ENCODE peak calls at places on chromosomes 12 and 14, in nine cellular contexts. M is heart left ventricle; U is CD8-positive, alpha-beta T cell; G is right lobe of liver; F is NCI-H460; E is coronary artery; D is fibroblast of gingiva; P is foreskin fibroblast; Y is RWPE1. X is an unnamed sample.

GRCh38 chr12:56634242-56634836 is 4.2 kb upstream of the BAZ2A start:
- DNase-seq in M (no peak), U (no peak), G (peak), F (no peak), E (no peak), D (no peak), P (no peak), Y (peak), X (peak)

GRCh38 chr12:63787306-63787705 is 7.6 kb downstream of the RXYLT1 start:
- DNase-seq in M (no peak), U (no peak), G (no peak), F (no peak), E (no peak), D (peak), P (peak), Y (no peak), X (no peak)

GRCh38 chr12:106629797-106630669 is 47.2 kb downstream of the RFX4 start:
- DNase-seq in M (no peak), U (no peak), G (no peak), F (no peak), E (no peak), D (no peak), P (peak), Y (no peak), X (no peak)

GRCh38 chr14:86604546-86604945 is 1074.6 kb downstream of the FLRT2 start:
- DNase-seq in M (no peak), U (no peak), G (no peak), F (no peak), E (no peak), D (no peak), P (no peak), Y (no peak), X (no peak)

GRCh38 chr12:92365836-92366235 is 220.2 kb upstream of the BTG1 start:
- DNase-seq in M (no peak), U (no peak), G (no peak), F (no peak), E (no peak), D (no peak), P (no peak), Y (no peak), X (no peak)

GRCh38 chr14:105311838-105312237 is 2.7 kb upstream of the PACS2 start:
- DNase-seq in M (no peak), U (no peak), G (no peak), F (no peak), E (no peak), D (no peak), P (no peak), Y (no peak), X (no peak)

GRCh38 chr12:221736-222135 is 7.8 kb upstream of the SLC6A12 start:
- DNase-seq in M (no peak), U (no peak), G (no peak), F (no peak), E (no peak), D (no peak), P (no peak), Y (no peak), X (no peak)

GRCh38 chr12:130014485-130014807 is 110.6 kb upstream of the TMEM132D start:
- DNase-seq in M (no peak), U (no peak), G (no peak), F (no peak), E (no peak), D (no peak), P (no peak), Y (no peak), X (no peak)

GRCh38 chr14:59464651-59465569 is at the start of gene GPR135:
- DNase-seq in M (peak), U (peak), G (peak), F (no peak), E (peak), D (peak), P (peak), Y (peak), X (peak)

GRCh38 chr12:104974626-104975290 is 11.4 kb upstream of the NOPCHAP1 start:
- DNase-seq in M (no peak), U (no peak), G (no peak), F (no peak), E (no peak), D (no peak), P (no peak), Y (peak), X (no peak)

GRCh38 chr12:82351390-82351789 is 6.8 kb downstream of the CCDC59 start:
- DNase-seq in M (no peak), U (no peak), G (no peak), F (no peak), E (no peak), D (no peak), P (no peak), Y (no peak), X (no peak)

GRCh38 chr12:77686760-77687159 is 143.9 kb upstream of the NAV3 start:
- DNase-seq in M (no peak), U (no peak), G (no peak), F (no peak), E (no peak), D (peak), P (no peak), Y (no peak), X (no peak)

GRCh38 chr12:58925111-58925732 is 4.9 kb upstream of the LRIG3 start:
- DNase-seq in M (no peak), U (no peak), G (no peak), F (no peak), E (no peak), D (no peak), P (no peak), Y (no peak), X (no peak)

GRCh38 chr12:91098942-91099341 is 12.4 kb downstream of the LUM start:
- DNase-seq in M (no peak), U (no peak), G (no peak), F (no peak), E (no peak), D (peak), P (peak), Y (no peak), X (no peak)

GRCh38 chr12:46267618-46268348 is 1.1 kb downstream of the SLC38A1 start:
- DNase-seq in M (no peak), U (peak), G (no peak), F (no peak), E (no peak), D (no peak), P (peak), Y (peak), X (peak)

GRCh38 chr14:59969319-59969718 is 49.4 kb downstream of the LRRC9 start:
- DNase-seq in M (no peak), U (no peak), G (no peak), F (peak), E (no peak), D (peak), P (peak), Y (peak), X (no peak)

GRCh38 chr12:22164101-22164500 is 118.1 kb downstream of the CMAS start:
- DNase-seq in M (no peak), U (no peak), G (no peak), F (no peak), E (no peak), D (no peak), P (no peak), Y (no peak), X (no peak)

GRCh38 chr12:68011206-68011881 is 22.1 kb downstream of the IFNG-AS1 start:
- DNase-seq in M (no peak), U (no peak), G (no peak), F (no peak), E (no peak), D (no peak), P (no peak), Y (no peak), X (no peak)

GRCh38 chr14:72888636-72889201 is 5.2 kb downstream of the DPF3 start:
- DNase-seq in M (no peak), U (no peak), G (no peak), F (no peak), E (no peak), D (peak), P (no peak), Y (no peak), X (no peak)

GRCh38 chr14:52021971-52022600 is 32.7 kb downstream of the RTRAF start:
- DNase-seq in M (no peak), U (no peak), G (no peak), F (no peak), E (no peak), D (no peak), P (no peak), Y (no peak), X (no peak)

GRCh38 chr12:75561921-75562320 is 50.5 kb upstream of the KRR1 start:
- DNase-seq in M (no peak), U (no peak), G (no peak), F (no peak), E (no peak), D (no peak), P (no peak), Y (no peak), X (no peak)

GRCh38 chr12:990308-990648 is 745 bp upstream of the ERC1 start:
- DNase-seq in M (peak), U (peak), G (peak), F (no peak), E (no peak), D (peak), P (peak), Y (peak), X (peak)

GRCh38 chr12:49683604-49684309 is 23.4 kb downstream of the FMNL3 start:
- DNase-seq in M (no peak), U (no peak), G (no peak), F (no peak), E (no peak), D (no peak), P (no peak), Y (no peak), X (no peak)

GRCh38 chr14:36619853-36620252 is 37.4 kb upstream of the NKX2-8 start:
- DNase-seq in M (no peak), U (no peak), G (no peak), F (no peak), E (no peak), D (no peak), P (no peak), Y (no peak), X (no peak)

GRCh38 chr12:21950649-21951048 is 9.4 kb upstream of the ABCC9 start:
- DNase-seq in M (no peak), U (no peak), G (no peak), F (no peak), E (no peak), D (no peak), P (no peak), Y (no peak), X (no peak)

GRCh38 chr12:68572650-68573049 is 38.0 kb upstream of the RAP1B start:
- DNase-seq in M (no peak), U (no peak), G (no peak), F (no peak), E (no peak), D (no peak), P (no peak), Y (no peak), X (no peak)

GRCh38 chr12:113667095-113667494 is 195.4 kb upstream of the LHX5 start:
- DNase-seq in M (no peak), U (no peak), G (no peak), F (no peak), E (no peak), D (no peak), P (no peak), Y (no peak), X (no peak)

X was measured in activated T-helper 9 cell treated with anti-CD3 and anti-CD28 coated beads, Interleukin-2, amount 50 U/mL, for 16 hours.